ENCODE peak calls at places on chromosomes 4 and X, in five cellular contexts. V is T-helper 2 cell; G is activated naive CD4-positive, alpha-beta T cell treated with anti-CD3 and anti-CD28 coated beads for 36 hours; O is adipocyte; U is stimulated activated CD4-positive, alpha-beta T cell treated with anti-CD3 and anti-CD28 coated beads, Interleukin-2, amount 100 ng/mL, for 48 hours. T is an unnamed sample.

GRCh38 chr4:7055111-7055989 is 12.2 kb downstream of the TADA2B start:
- DNase-seq in U (no peak), V (no peak), O (no peak), G (no peak), T (no peak)

GRCh38 chr4:20684852-20685763 is 15.2 kb upstream of the PACRGL start:
- DNase-seq in V (no peak), G (no peak), U (no peak), O (peak; percentile 76), T (no peak)

GRCh38 chr4:104486702-104487101 is 8.0 kb downstream of the CXXC4 start:
- DNase-seq in O (no peak), G (no peak), V (no peak), U (no peak), T (no peak)

GRCh38 chr4:129747756-129748155 is 651.8 kb downstream of the C4orf33 start:
- DNase-seq in V (no peak), G (no peak), O (no peak), U (no peak), T (no peak)

GRCh38 chrX:136711147-136711546 is 63.2 kb downstream of the CD40LG start:
- DNase-seq in O (peak; percentile 60), V (no peak), U (no peak), G (peak; percentile 56), T (no peak)

GRCh38 chrX:281166-281999 is at the start of gene PLCXD1:
- DNase-seq in V (no peak), U (no peak), O (no peak), G (peak; percentile 50), T (no peak)

GRCh38 chr4:168710353-168710946 is 213.6 kb downstream of the PALLD start:
- DNase-seq in O (peak; percentile 81), V (no peak), G (peak; percentile 35), U (no peak), T (no peak)

GRCh38 chr4:66906314-66906713 is 639.0 kb downstream of the CENPC start:
- DNase-seq in G (no peak), U (no peak), V (no peak), O (no peak), T (no peak)

GRCh38 chr4:6445403-6446129 is 26.8 kb downstream of the PPP2R2C start:
- DNase-seq in V (no peak), O (no peak), U (no peak), G (no peak), T (no peak)

GRCh38 chr4:168153596-168154440 is 61.5 kb downstream of the ANXA10 start:
- DNase-seq in V (peak; percentile 38), U (peak; percentile 48), G (peak; percentile 67), O (peak; percentile 92), T (no peak)

GRCh38 chr4:95732061-95732460 is 107.8 kb upstream of the PDHA2 start:
- DNase-seq in O (peak; percentile 24), U (no peak), V (no peak), G (no peak), T (no peak)

GRCh38 chr4:5711479-5712184 is 631 bp downstream of the EVC start:
- DNase-seq in G (no peak), U (no peak), O (peak; percentile 76), V (no peak), T (no peak)

GRCh38 chr4:153464068-153464467 is 2.1 kb upstream of the TMEM131L start:
- DNase-seq in G (no peak), V (no peak), U (no peak), O (peak; percentile 16), T (no peak)

GRCh38 chr4:157057187-157057586 is 18.8 kb upstream of the GLRB start:
- DNase-seq in G (no peak), O (no peak), V (no peak), U (no peak), T (no peak)

GRCh38 chr4:17336524-17336941 is 175.4 kb downstream of the QDPR start:
- DNase-seq in O (no peak), V (peak; percentile 55), G (peak; percentile 88), U (peak; percentile 54), T (peak; percentile 75)

GRCh38 chrX:135520022-135520552 is 373 bp upstream of the INTS6L start:
- DNase-seq in V (no peak), O (peak; percentile 47), G (no peak), U (no peak), T (no peak)

GRCh38 chrX:118353081-118353850 is 7.4 kb downstream of the WDR44 start:
- DNase-seq in V (no peak), G (no peak), O (peak; percentile 58), U (no peak), T (no peak)

GRCh38 chr4:154158756-154159155 is 332.8 kb downstream of the DCHS2 start:
- DNase-seq in G (no peak), U (no peak), O (no peak), V (no peak), T (no peak)

GRCh38 chrX:95346854-95347253 is 1337.8 kb upstream of the DIAPH2 start:
- DNase-seq in O (peak; percentile 42), V (no peak), G (no peak), U (no peak), T (no peak)

GRCh38 chrX:46627700-46628405 is 54.3 kb downstream of the CHST7 start:
- DNase-seq in V (no peak), U (no peak), G (no peak), O (no peak), T (no peak)

GRCh38 chr4:93870876-93871458 is 42.4 kb downstream of the ATOH1 start:
- DNase-seq in U (no peak), O (no peak), G (no peak), V (no peak), T (no peak)

GRCh38 chr4:883377-884095 is 48.6 kb downstream of the GAK start:
- DNase-seq in V (no peak), U (no peak), G (no peak), O (no peak), T (no peak)

GRCh38 chr4:108058685-108059440 is 69.2 kb downstream of the HADH start:
- DNase-seq in V (no peak), U (no peak), G (no peak), O (peak; percentile 53), T (no peak)

GRCh38 chrX:78140206-78140605 is 756 bp upstream of the TAF9B start:
- DNase-seq in U (no peak), V (no peak), O (no peak), G (no peak), T (no peak)

GRCh38 chrX:23286731-23287130 is 47.9 kb upstream of the PTCHD1 start:
- DNase-seq in G (no peak), O (no peak), U (no peak), V (no peak), T (no peak)

GRCh38 chrX:11138498-11139390 is 27.6 kb downstream of the HCCS start:
- DNase-seq in U (no peak), G (no peak), O (no peak), V (no peak), T (no peak)

GRCh38 chr4:66071911-66072310 is 401.6 kb upstream of the EPHA5 start:
- DNase-seq in U (no peak), O (peak; percentile 7), V (no peak), G (no peak), T (no peak)

GRCh38 chr4:48949086-48949485 is 37.0 kb upstream of the CWH43 start:
- DNase-seq in O (no peak), V (no peak), G (no peak), U (no peak), T (no peak)

GRCh38 chrX:74343970-74344622 is 40.1 kb downstream of the ZCCHC13 start:
- DNase-seq in V (no peak), G (peak; percentile 53), U (peak; percentile 37), O (peak; percentile 81), T (no peak)

GRCh38 chr4:39233783-39234182 is 51.5 kb downstream of the WDR19 start:
- DNase-seq in U (no peak), G (no peak), O (no peak), V (no peak), T (no peak)

GRCh38 chrX:151754042-151754419 is 19.5 kb downstream of the CNGA2 start:
- DNase-seq in V (no peak), G (no peak), U (no peak), O (peak; percentile 80), T (no peak)

GRCh38 chrX:123085311-123085940 is 98.7 kb upstream of the GRIA3 start:
- DNase-seq in V (no peak), O (no peak), U (no peak), G (no peak), T (no peak)

GRCh38 chrX:53445977-53446376 is 11.8 kb upstream of the HSD17B10 start:
- DNase-seq in V (peak; percentile 19), U (no peak), O (peak; percentile 67), G (peak; percentile 68), T (no peak)

GRCh38 chr4:7206385-7206784 is 14.0 kb downstream of the SORCS2 start:
- DNase-seq in G (no peak), O (peak; percentile 80), U (no peak), V (no peak), T (no peak)

GRCh38 chr4:180790471-180790870 is 1452.7 kb upstream of the TENM3 start:
- DNase-seq in O (no peak), G (no peak), V (no peak), U (no peak), T (no peak)

GRCh38 chrX:136166221-136166855 is 19.0 kb downstream of the FHL1 start:
- DNase-seq in O (peak; percentile 58), G (no peak), U (no peak), V (no peak), T (no peak)

GRCh38 chr4:76811604-76812412 is 86.1 kb downstream of the SOWAHB start:
- DNase-seq in V (no peak), O (peak; percentile 15), U (no peak), G (no peak), T (no peak)

GRCh38 chrX:46152756-46153155 is 392.5 kb downstream of the ZNF674 start:
- DNase-seq in O (no peak), U (no peak), G (no peak), V (no peak), T (no peak)

GRCh38 chrX:128698528-128698927 is 646.3 kb upstream of the ACTRT1 start:
- DNase-seq in G (no peak), U (no peak), V (no peak), O (no peak), T (no peak)

GRCh38 chr4:44165938-44166337 is 282.7 kb downstream of the KCTD8 start:
- DNase-seq in U (no peak), V (no peak), O (no peak), G (no peak), T (no peak)

T was measured in esophagus muscularis mucosa.